ENCODE peak calls at places on chromosome 10, in four cellular contexts. U is K562, X is GM12878, W is HepG2. F is an unnamed sample.

GRCh38 chr10:113473851-113474250 is 79.0 kb upstream of the HABP2 start:
- DNase-seq in U (no peak), X (no peak), W (no peak), F (no peak)

GRCh38 chr10:88521806-88522205 is 61.3 kb downstream of the RNLS start:
- DNase-seq in U (no peak), X (no peak), W (no peak), F (no peak)

GRCh38 chr10:72277996-72278667 is 4.4 kb downstream of the DDIT4 start:
- DNase-seq in U (peak; percentile 5), X (no peak), W (peak; percentile 71), F (no peak)

GRCh38 chr10:60208676-60209269 is 180.9 kb downstream of the ANK3 start:
- DNase-seq in U (peak; percentile 60), X (no peak), W (peak; percentile 18), F (no peak)

GRCh38 chr10:132200344-132201110 is 13.8 kb downstream of the DPYSL4 start:
- DNase-seq in U (no peak), X (no peak), W (no peak), F (no peak)

GRCh38 chr10:24360286-24361127 is 151.6 kb downstream of the KIAA1217 start:
- DNase-seq in U (peak; percentile 57), X (no peak), W (peak; percentile 50), F (peak; percentile 71)

GRCh38 chr10:29895436-29895835 is 163.9 kb downstream of the JCAD start:
- DNase-seq in U (no peak), X (no peak), W (no peak), F (peak; percentile 20)

GRCh38 chr10:13978844-13979227 is 351.9 kb downstream of the FRMD4A start:
- DNase-seq in U (no peak), X (no peak), W (no peak), F (no peak)

GRCh38 chr10:9596368-9596920 is 1421.2 kb upstream of the CELF2 start:
- DNase-seq in U (no peak), X (no peak), W (no peak), F (no peak)

GRCh38 chr10:103678104-103678526 is 177.3 kb downstream of the SH3PXD2A start:
- DNase-seq in U (no peak), X (peak; percentile 84), W (no peak), F (no peak)

GRCh38 chr10:79400567-79401004 is 44.8 kb downstream of the ZCCHC24 start:
- DNase-seq in U (peak; percentile 89), X (no peak), W (peak; percentile 37), F (peak; percentile 71)

GRCh38 chr10:101012525-101013364 is 13.1 kb downstream of the LZTS2 start:
- DNase-seq in U (peak; percentile 75), X (peak; percentile 61), W (peak; percentile 89), F (peak; percentile 84)

GRCh38 chr10:33136271-33136670 is 178.2 kb upstream of the ITGB1 start:
- DNase-seq in U (no peak), X (peak; percentile 32), W (no peak), F (no peak)

GRCh38 chr10:127813290-127813689 is 76.3 kb downstream of the FOXI2 start:
- DNase-seq in U (no peak), X (no peak), W (no peak), F (no peak)

GRCh38 chr10:103758294-103758681 is 97.1 kb downstream of the SH3PXD2A start:
- DNase-seq in U (no peak), X (no peak), W (peak; percentile 66), F (no peak)

GRCh38 chr10:132615346-132616169 is 78.0 kb downstream of the INPP5A start:
- DNase-seq in U (no peak), X (no peak), W (no peak), F (no peak)

GRCh38 chr10:95391570-95392249 is 100.9 kb upstream of the PDLIM1 start:
- DNase-seq in U (peak; percentile 46), X (no peak), W (no peak), F (peak; percentile 55)

GRCh38 chr10:87054373-87055295 is 34.5 kb downstream of the FAM25A start:
- DNase-seq in U (no peak), X (no peak), W (no peak), F (no peak)

GRCh38 chr10:129952771-129953489 is 11.1 kb downstream of the EBF3 start:
- DNase-seq in U (no peak), X (no peak), W (no peak), F (no peak)

GRCh38 chr10:80184291-80184690 is 21.0 kb downstream of the ANXA11 start:
- DNase-seq in U (no peak), X (no peak), W (no peak), F (no peak)

GRCh38 chr10:95278061-95278988 is 12.5 kb downstream of the PDLIM1 start:
- DNase-seq in U (peak; percentile 37), X (no peak), W (peak; percentile 92), F (no peak)

GRCh38 chr10:128180843-128181242 is 54.6 kb upstream of the MKI67 start:
- DNase-seq in U (no peak), X (no peak), W (no peak), F (no peak)

GRCh38 chr10:118927317-118927716 is 102.2 kb upstream of the NANOS1 start:
- DNase-seq in U (no peak), X (no peak), W (no peak), F (no peak)
- TF ChIP-seq CBFB in U (no peak), X (no peak), W (no peak), F (no peak)

DNA sequence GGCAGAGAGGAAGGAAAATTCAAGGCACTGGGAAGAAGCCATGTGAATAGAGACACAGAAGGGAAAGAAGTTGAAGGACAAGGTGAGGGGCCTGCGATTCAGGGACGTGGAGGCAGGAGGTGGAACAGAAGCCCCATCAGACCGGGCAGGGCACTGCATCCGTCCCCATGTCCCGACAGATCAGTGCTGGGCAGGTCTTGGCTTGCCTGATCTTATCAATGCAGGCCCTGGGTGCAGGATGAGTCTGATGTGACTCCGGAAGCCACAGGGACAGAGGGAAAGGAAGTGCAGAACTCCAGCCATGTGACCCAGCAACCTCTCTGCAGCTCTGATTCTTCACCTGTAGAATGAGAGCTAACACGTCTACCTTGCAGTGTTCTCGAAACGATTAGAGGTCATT is 136.2 kb upstream of the CTBP2 start:
- DNase-seq in U (no peak), X (no peak), W (no peak), F (no peak)
- TF ChIP-seq ATF3 in U (no peak), X (no peak), W (no peak), F (no peak)

DNA sequence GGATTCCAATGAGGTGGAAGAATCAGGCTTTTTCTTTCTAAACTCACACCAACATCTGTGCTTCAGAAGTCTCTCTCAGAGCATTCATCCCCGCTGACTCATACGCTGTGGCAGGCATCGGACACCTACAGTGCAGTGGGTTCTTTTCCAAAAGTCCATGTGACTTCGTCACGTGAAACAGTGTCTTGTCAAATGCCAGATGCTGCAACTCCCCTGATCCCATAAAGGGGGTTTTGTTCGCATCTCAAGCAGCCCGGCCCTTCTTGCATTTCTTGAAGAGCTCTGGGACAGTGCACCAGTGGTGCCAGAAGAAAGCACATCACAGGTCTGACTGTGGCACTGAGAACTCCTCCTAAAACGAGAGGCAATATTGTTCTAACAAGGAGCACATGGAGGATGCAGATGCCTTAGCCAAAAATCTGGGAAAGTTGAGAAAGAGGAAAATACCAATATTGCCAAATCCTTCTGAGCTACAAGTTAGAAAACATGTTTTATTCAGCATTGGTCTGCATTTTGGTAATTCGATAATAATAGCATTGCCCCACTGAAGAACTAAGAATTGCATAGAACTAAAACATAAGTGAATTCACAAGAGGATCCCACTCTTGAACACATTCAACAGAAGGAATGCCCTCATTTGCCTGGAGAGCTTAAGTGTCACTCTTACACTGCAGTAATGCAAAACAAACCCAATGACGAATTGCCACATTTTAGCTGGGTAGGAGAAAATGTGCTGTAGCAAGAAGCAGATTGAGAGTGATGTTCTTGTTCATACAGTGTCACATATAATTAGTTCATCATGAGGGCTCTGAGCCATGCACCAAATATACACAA is 204.4 kb downstream of the CXCL12 start:
- DNase-seq in U (no peak), X (no peak), W (no peak), F (no peak)
- TF ChIP-seq CBFB in U (no peak), X (no peak), W (no peak), F (no peak)

GRCh38 chr10:45003432-45004000 is 2.8 kb downstream of the ZNF22 start:
- DNase-seq in U (no peak), X (no peak), W (no peak), F (no peak)
- TF ChIP-seq ATF3 in U (no peak), X (no peak), W (no peak), F (no peak)

GRCh38 chr10:21503580-21503979 is 21.9 kb downstream of the SKIDA1 start:
- DNase-seq in U (no peak), X (no peak), W (no peak), F (no peak)
- TF ChIP-seq CBFB in U (no peak), X (no peak), W (no peak), F (no peak)

GRCh38 chr10:354901-355617 is 219.8 kb downstream of the ZMYND11 start:
- DNase-seq in U (no peak), X (no peak), W (no peak), F (no peak)

GRCh38 chr10:349081-349480 is 213.8 kb downstream of the ZMYND11 start:
- DNase-seq in U (no peak), X (no peak), W (no peak), F (no peak)

GRCh38 chr10:352476-353235 is 217.4 kb downstream of the ZMYND11 start:
- DNase-seq in U (no peak), X (no peak), W (no peak), F (no peak)

GRCh38 chr10:350981-351501 is 215.8 kb downstream of the ZMYND11 start:
- DNase-seq in U (no peak), X (no peak), W (no peak), F (no peak)

DNA sequence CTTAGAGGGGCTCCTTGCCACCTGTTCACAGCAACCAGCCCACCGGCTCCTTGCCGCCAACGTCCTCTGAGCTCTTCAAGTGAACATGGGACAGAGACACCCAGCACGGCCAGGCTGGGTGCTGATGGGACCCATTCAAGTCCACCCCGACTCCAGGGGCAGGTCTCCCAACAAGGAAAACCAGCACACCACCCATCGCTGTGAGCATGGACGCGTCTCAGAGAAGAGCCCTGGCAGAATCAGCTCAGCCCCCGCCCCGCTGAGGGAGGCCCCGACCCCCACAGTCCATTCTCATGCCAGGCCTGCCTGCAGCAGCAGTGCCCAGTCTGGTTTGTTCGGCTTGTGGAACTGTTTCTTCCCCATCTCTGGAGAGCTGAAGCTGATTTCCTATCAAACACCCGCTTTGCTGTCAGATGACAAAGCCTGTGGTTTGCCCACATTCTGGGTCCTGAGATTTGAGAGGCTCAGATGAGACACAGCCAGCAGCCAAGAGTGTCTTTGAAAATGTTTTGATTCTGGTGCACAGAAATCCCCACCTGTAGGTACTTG is 216.6 kb downstream of the ZMYND11 start:
- DNase-seq in U (no peak), X (no peak), W (no peak), F (no peak)
- TF ChIP-seq ATF3 in U (no peak), X (no peak), W (no peak), F (no peak)

DNA sequence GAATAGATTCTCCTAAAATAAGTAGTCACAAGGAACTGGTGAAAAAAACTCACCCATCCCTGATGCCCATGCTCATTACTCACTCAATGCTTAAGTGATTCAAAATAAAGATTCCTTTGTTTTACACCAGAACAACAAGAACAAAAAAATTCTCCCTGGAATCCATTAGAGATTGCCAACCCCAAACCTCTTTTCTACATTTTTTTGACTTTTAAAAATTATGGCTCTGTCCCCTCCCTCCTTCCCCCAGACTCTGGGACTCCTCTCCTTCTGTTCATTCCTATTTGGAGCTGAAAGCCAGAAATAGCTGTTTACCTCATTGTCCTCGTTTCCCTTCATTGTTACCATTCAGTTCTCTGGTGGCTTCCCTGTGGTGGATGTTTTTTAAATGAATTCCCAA is 63.2 kb upstream of the FHIP2A start:
- DNase-seq in U (no peak), X (no peak), W (no peak), F (no peak)
- TF ChIP-seq CBFB in U (no peak), X (no peak), W (no peak), F (no peak)

GRCh38 chr10:121597504-121598241 is 571 bp downstream of the FGFR2 start:
- DNase-seq in U (no peak), X (no peak), W (no peak), F (peak; percentile 51)
- TF ChIP-seq ATF3 in U (no peak), X (no peak), W (no peak), F (no peak)

F was measured in WTC11.